ENCODE peak calls at places on chromosomes 12 and 14, in six cellular contexts. One of them, this sample, is unnamed.

GRCh38 chr12:48937170-48937569 is 11.9 kb upstream of the FKBP11 start:
- DNase-seq in A549: no peak
- DNase-seq in GM12878: no peak
- DNase-seq in HepG2: no peak
- DNase-seq in endothelial cell of umbilical vein: no peak
- DNase-seq in K562: peak
- DNase-seq in this sample: peak

GRCh38 chr12:127463237-127463636 is 803.7 kb upstream of the TMEM132C start:
- DNase-seq in A549: no peak
- DNase-seq in GM12878: no peak
- DNase-seq in HepG2: no peak
- DNase-seq in endothelial cell of umbilical vein: no peak
- DNase-seq in K562: no peak
- DNase-seq in this sample: no peak

GRCh38 chr12:110661337-110661972 is 27.5 kb downstream of the HVCN1 start:
- DNase-seq in A549: no peak
- DNase-seq in GM12878: peak
- DNase-seq in HepG2: no peak
- DNase-seq in endothelial cell of umbilical vein: no peak
- DNase-seq in K562: no peak
- DNase-seq in this sample: peak

GRCh38 chr12:64450711-64451486 is 1.0 kb upstream of the TBK1 start:
- DNase-seq in A549: no peak
- DNase-seq in GM12878: no peak
- DNase-seq in HepG2: peak
- DNase-seq in endothelial cell of umbilical vein: peak
- DNase-seq in K562: peak
- DNase-seq in this sample: peak

GRCh38 chr14:104732355-104732804 is 8.4 kb downstream of the ADSS1 start:
- DNase-seq in A549: peak
- DNase-seq in GM12878: no peak
- DNase-seq in HepG2: no peak
- DNase-seq in endothelial cell of umbilical vein: no peak
- DNase-seq in K562: no peak
- DNase-seq in this sample: no peak

GRCh38 chr12:57469334-57470164 is 10.0 kb downstream of the GLI1 start:
- DNase-seq in A549: no peak
- DNase-seq in GM12878: no peak
- DNase-seq in HepG2: no peak
- DNase-seq in endothelial cell of umbilical vein: no peak
- DNase-seq in K562: no peak
- DNase-seq in this sample: peak

GRCh38 chr14:77067632-77068514 is 30.2 kb upstream of the CIPC start:
- DNase-seq in A549: peak
- DNase-seq in GM12878: no peak
- DNase-seq in HepG2: no peak
- DNase-seq in endothelial cell of umbilical vein: peak
- DNase-seq in K562: peak
- DNase-seq in this sample: peak

GRCh38 chr14:50082308-50082742 is 34.0 kb downstream of the VCPKMT start:
- DNase-seq in A549: no peak
- DNase-seq in GM12878: no peak
- DNase-seq in HepG2: no peak
- DNase-seq in endothelial cell of umbilical vein: no peak
- DNase-seq in K562: no peak
- DNase-seq in this sample: no peak

GRCh38 chr14:95564060-95564459 is 29.2 kb downstream of the GLRX5 start:
- DNase-seq in A549: no peak
- DNase-seq in GM12878: no peak
- DNase-seq in HepG2: no peak
- DNase-seq in endothelial cell of umbilical vein: no peak
- DNase-seq in K562: no peak
- DNase-seq in this sample: no peak

GRCh38 chr12:104573-105081 is 38.1 kb downstream of the IQSEC3 start:
- DNase-seq in A549: no peak
- DNase-seq in GM12878: no peak
- DNase-seq in HepG2: peak
- DNase-seq in endothelial cell of umbilical vein: no peak
- DNase-seq in K562: no peak
- DNase-seq in this sample: peak

GRCh38 chr14:61147369-61147897 is 133.7 kb downstream of the TMEM30B start:
- DNase-seq in A549: no peak
- DNase-seq in GM12878: no peak
- DNase-seq in HepG2: no peak
- DNase-seq in endothelial cell of umbilical vein: peak
- DNase-seq in K562: no peak
- DNase-seq in this sample: no peak

GRCh38 chr14:104826858-104827172 is 25.9 kb downstream of the ZBTB42 start:
- DNase-seq in A549: no peak
- DNase-seq in GM12878: no peak
- DNase-seq in HepG2: no peak
- DNase-seq in endothelial cell of umbilical vein: no peak
- DNase-seq in K562: no peak
- DNase-seq in this sample: no peak

GRCh38 chr14:29458547-29458946 is 469.1 kb downstream of the PRKD1 start:
- DNase-seq in A549: no peak
- DNase-seq in GM12878: no peak
- DNase-seq in HepG2: no peak
- DNase-seq in endothelial cell of umbilical vein: no peak
- DNase-seq in K562: no peak
- DNase-seq in this sample: no peak

GRCh38 chr14:104799657-104800599 is 973 bp upstream of the ZBTB42 start:
- DNase-seq in A549: peak
- DNase-seq in GM12878: no peak
- DNase-seq in HepG2: peak
- DNase-seq in endothelial cell of umbilical vein: peak
- DNase-seq in K562: peak
- DNase-seq in this sample: peak

GRCh38 chr12:103586132-103586531 is 941 bp upstream of the STAB2 start:
- DNase-seq in A549: no peak
- DNase-seq in GM12878: no peak
- DNase-seq in HepG2: no peak
- DNase-seq in endothelial cell of umbilical vein: no peak
- DNase-seq in K562: no peak
- DNase-seq in this sample: no peak

GRCh38 chr12:102883204-102883799 is 33.7 kb downstream of the PAH start:
- DNase-seq in A549: peak
- DNase-seq in GM12878: no peak
- DNase-seq in HepG2: peak
- DNase-seq in endothelial cell of umbilical vein: no peak
- DNase-seq in K562: peak
- DNase-seq in this sample: peak

GRCh38 chr12:44247588-44247987 is 411.7 kb downstream of the TMEM117 start:
- DNase-seq in A549: no peak
- DNase-seq in GM12878: no peak
- DNase-seq in HepG2: no peak
- DNase-seq in endothelial cell of umbilical vein: no peak
- DNase-seq in K562: no peak
- DNase-seq in this sample: peak

GRCh38 chr12:21828111-21828775 is 53.7 kb upstream of the KCNJ8 start:
- DNase-seq in A549: no peak
- DNase-seq in GM12878: no peak
- DNase-seq in HepG2: no peak
- DNase-seq in endothelial cell of umbilical vein: no peak
- DNase-seq in K562: no peak
- DNase-seq in this sample: no peak

GRCh38 chr14:47539065-47539464 is 136.3 kb downstream of the MDGA2 start:
- DNase-seq in A549: no peak
- DNase-seq in GM12878: no peak
- DNase-seq in HepG2: peak
- DNase-seq in endothelial cell of umbilical vein: peak
- DNase-seq in K562: no peak
- DNase-seq in this sample: peak

GRCh38 chr14:29757188-29757680 is 170.4 kb downstream of the PRKD1 start:
- DNase-seq in A549: no peak
- DNase-seq in GM12878: no peak
- DNase-seq in HepG2: no peak
- DNase-seq in endothelial cell of umbilical vein: no peak
- DNase-seq in K562: no peak
- DNase-seq in this sample: no peak

GRCh38 chr12:117590999-117591398 is 229.6 kb upstream of the NOS1 start:
- DNase-seq in A549: no peak
- DNase-seq in GM12878: no peak
- DNase-seq in HepG2: no peak
- DNase-seq in endothelial cell of umbilical vein: no peak
- DNase-seq in K562: no peak
- DNase-seq in this sample: no peak

GRCh38 chr12:7107181-7108041 is 1.6 kb downstream of the C1RL start:
- DNase-seq in A549: no peak
- DNase-seq in GM12878: no peak
- DNase-seq in HepG2: no peak
- DNase-seq in endothelial cell of umbilical vein: no peak
- DNase-seq in K562: peak
- DNase-seq in this sample: no peak

GRCh38 chr14:69291891-69292586 is 32.1 kb downstream of the GALNT16 start:
- DNase-seq in A549: no peak
- DNase-seq in GM12878: no peak
- DNase-seq in HepG2: no peak
- DNase-seq in endothelial cell of umbilical vein: no peak
- DNase-seq in K562: no peak
- DNase-seq in this sample: no peak

DNA sequence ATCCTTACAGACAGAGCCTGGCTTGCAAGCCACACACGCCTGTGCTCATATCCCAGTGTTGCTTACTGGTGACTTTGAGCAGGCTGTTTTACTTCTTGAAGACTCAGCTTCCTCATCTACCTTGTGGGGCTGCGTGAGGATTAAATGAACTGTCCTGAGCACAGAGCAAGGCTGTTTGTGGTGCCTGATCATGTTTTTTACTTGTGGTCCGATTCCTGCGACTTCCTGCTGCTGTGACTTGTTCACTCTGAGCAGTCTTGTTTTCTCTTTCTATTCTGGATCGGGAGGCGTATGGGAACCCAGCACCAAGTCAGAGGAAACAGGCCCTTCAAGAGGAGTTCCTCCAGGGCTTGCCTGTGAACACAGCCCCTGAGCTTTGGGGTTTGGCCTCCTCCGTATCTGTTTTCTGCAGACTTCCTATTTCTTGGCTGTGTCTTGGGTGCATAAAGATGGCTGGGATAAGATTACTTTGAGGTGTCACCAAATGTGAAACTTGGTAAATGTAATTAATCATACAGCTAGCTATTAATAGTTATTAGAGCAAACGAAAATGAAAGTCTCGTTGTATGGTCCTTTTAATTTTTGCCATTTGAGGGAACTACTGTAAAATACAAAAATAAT is 251.7 kb downstream of the FOXN3 start:
- DNase-seq in A549: no peak
- DNase-seq in GM12878: peak
- DNase-seq in HepG2: no peak
- DNase-seq in endothelial cell of umbilical vein: peak
- DNase-seq in K562: peak
- DNase-seq in this sample: peak
- H3K4me3 ChIP-seq in A549: no peak
- H3K4me3 ChIP-seq in GM12878: peak
- H3K4me3 ChIP-seq in HepG2: no peak
- H3K4me3 ChIP-seq in endothelial cell of umbilical vein: peak
- H3K4me3 ChIP-seq in K562: no peak
- H3K4me3 ChIP-seq in this sample: no peak

DNA sequence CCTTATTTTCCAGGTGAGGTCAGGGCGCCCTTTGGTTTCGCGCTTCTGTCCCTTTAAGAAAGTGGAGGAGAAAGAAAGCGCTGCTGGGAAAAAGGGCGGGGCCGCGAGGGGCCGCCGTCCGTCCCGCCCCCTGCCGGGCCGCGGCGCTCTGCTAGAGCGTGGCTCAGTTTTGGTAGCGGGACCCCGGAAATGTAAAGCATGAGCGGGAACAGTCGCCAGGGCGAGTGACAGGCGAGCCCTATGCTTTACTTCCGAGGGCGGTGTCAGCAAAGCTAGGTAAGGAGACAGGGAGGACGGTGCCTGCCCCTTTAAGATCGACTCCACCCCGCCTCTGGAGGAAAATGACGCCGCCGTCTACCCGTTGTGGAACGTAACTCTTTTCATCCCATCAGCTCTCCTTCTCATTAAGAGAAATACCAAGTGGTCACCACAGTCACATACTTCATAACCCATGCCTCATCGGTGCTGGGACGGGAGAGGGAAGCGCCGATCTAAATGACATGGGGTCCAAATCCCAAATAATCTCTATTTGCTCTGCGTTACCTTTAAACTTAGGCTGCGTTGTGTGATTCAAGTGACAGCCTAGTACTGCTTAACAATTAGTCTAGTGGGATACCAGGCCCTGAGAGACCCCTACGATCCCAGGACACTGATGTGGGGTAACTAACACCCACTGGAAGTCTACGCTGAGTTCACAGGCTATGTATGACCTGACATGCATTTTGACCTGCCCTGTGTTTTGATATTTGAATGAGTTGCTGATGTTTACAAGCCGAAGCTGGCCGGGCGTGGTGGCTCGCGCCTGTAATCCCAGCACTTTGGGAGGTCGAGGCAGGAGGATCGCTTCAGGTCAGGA is at the start of gene ETFBKMT:
- DNase-seq in A549: peak
- DNase-seq in GM12878: peak
- DNase-seq in HepG2: peak
- DNase-seq in endothelial cell of umbilical vein: peak
- DNase-seq in K562: peak
- DNase-seq in this sample: peak
- TF ChIP-seq POLR2A in A549: peak
- TF ChIP-seq POLR2A in GM12878: peak
- TF ChIP-seq POLR2A in HepG2: peak
- TF ChIP-seq POLR2A in endothelial cell of umbilical vein: peak
- TF ChIP-seq POLR2A in K562: peak
- TF ChIP-seq POLR2A in this sample: peak

GRCh38 chr12:18818584-18818983 is 80.7 kb downstream of the CAPZA3 start:
- DNase-seq in A549: no peak
- DNase-seq in GM12878: no peak
- DNase-seq in HepG2: no peak
- DNase-seq in endothelial cell of umbilical vein: no peak
- DNase-seq in K562: no peak
- DNase-seq in this sample: no peak
- TF ChIP-seq MYC in A549: no peak
- TF ChIP-seq MYC in GM12878: no peak
- TF ChIP-seq MYC in HepG2: no peak
- TF ChIP-seq MYC in endothelial cell of umbilical vein: no peak
- TF ChIP-seq MYC in K562: no peak
- TF ChIP-seq MYC in this sample: no peak

GRCh38 chr12:65881965-65882413 is 57.7 kb downstream of the HMGA2 start:
- DNase-seq in A549: no peak
- DNase-seq in GM12878: no peak
- DNase-seq in HepG2: no peak
- DNase-seq in endothelial cell of umbilical vein: peak
- DNase-seq in K562: peak
- DNase-seq in this sample: peak

GRCh38 chr12:65878540-65878939 is 54.3 kb downstream of the HMGA2 start:
- DNase-seq in A549: no peak
- DNase-seq in GM12878: no peak
- DNase-seq in HepG2: no peak
- DNase-seq in endothelial cell of umbilical vein: peak
- DNase-seq in K562: no peak
- DNase-seq in this sample: no peak

GRCh38 chr12:65879878-65880277 is 55.6 kb downstream of the HMGA2 start:
- DNase-seq in A549: no peak
- DNase-seq in GM12878: no peak
- DNase-seq in HepG2: no peak
- DNase-seq in endothelial cell of umbilical vein: peak
- DNase-seq in K562: no peak
- DNase-seq in this sample: no peak

GRCh38 chr12:65882504-65882903 is 58.2 kb downstream of the HMGA2 start:
- DNase-seq in A549: no peak
- DNase-seq in GM12878: no peak
- DNase-seq in HepG2: no peak
- DNase-seq in endothelial cell of umbilical vein: no peak
- DNase-seq in K562: no peak
- DNase-seq in this sample: no peak

GRCh38 chr12:65881348-65881961 is 57.2 kb downstream of the HMGA2 start:
- DNase-seq in A549: no peak
- DNase-seq in GM12878: no peak
- DNase-seq in HepG2: no peak
- DNase-seq in endothelial cell of umbilical vein: no peak
- DNase-seq in K562: no peak
- DNase-seq in this sample: peak
- H3K4me3 ChIP-seq in A549: no peak
- H3K4me3 ChIP-seq in GM12878: peak
- H3K4me3 ChIP-seq in HepG2: no peak
- H3K4me3 ChIP-seq in endothelial cell of umbilical vein: peak
- H3K4me3 ChIP-seq in K562: no peak
- H3K4me3 ChIP-seq in this sample: peak